ENCODE peak calls at places on chromosomes 7 and 10, in six cellular contexts. D, T, A, Z, Y and O are unnamed samples.

GRCh38 chr7:38310601-38311057 is 37.2 kb upstream of the TARP start:
- DNase-seq in A (no peak), D (no peak), Y (no peak), Z (no peak), T (no peak), O (peak)

GRCh38 chr7:20219446-20220292 is 2.5 kb upstream of the MACC1 start:
- DNase-seq in Z (peak), D (peak), T (peak), A (peak), Y (no peak), O (peak)

GRCh38 chr7:2107386-2108085 is 125.2 kb downstream of the MAD1L1 start:
- DNase-seq in A (no peak), T (no peak), D (no peak), Z (no peak), Y (no peak), O (peak)

GRCh38 chr10:26779176-26779860 is 81.4 kb downstream of the ABI1 start:
- DNase-seq in A (no peak), D (no peak), Y (no peak), Z (no peak), T (peak), O (no peak)

GRCh38 chr7:28500143-28500542 is 87.8 kb downstream of the CREB5 start:
- DNase-seq in D (no peak), Z (no peak), T (no peak), A (no peak), Y (no peak), O (no peak)

GRCh38 chr7:159022238-159022993 is 122.3 kb downstream of the VIPR2 start:
- DNase-seq in Y (no peak), D (no peak), A (no peak), T (peak), Z (no peak), O (no peak)

GRCh38 chr7:36153571-36154097 is 580 bp downstream of the EEPD1 start:
- DNase-seq in Z (peak), A (no peak), D (no peak), Y (peak), T (no peak), O (no peak)

GRCh38 chr10:125089486-125089885 is 70.9 kb downstream of the CTBP2 start:
- DNase-seq in D (no peak), A (no peak), Z (no peak), Y (no peak), T (no peak), O (peak)

GRCh38 chr10:60524541-60524940 is 134.9 kb upstream of the ANK3 start:
- DNase-seq in T (no peak), Y (no peak), Z (no peak), A (peak), D (peak), O (no peak)

GRCh38 chr10:84333864-84334451 is 5.6 kb downstream of the CCSER2 start:
- DNase-seq in D (peak), Z (no peak), Y (peak), T (no peak), A (no peak), O (no peak)

GRCh38 chr7:120723465-120724385 is 134.2 kb downstream of the TSPAN12 start:
- DNase-seq in Y (no peak), Z (no peak), D (no peak), T (no peak), A (no peak), O (no peak)

GRCh38 chr7:87347207-87347606 is 1.7 kb downstream of the CROT start:
- DNase-seq in Z (no peak), A (no peak), Y (no peak), D (no peak), T (no peak), O (no peak)

GRCh38 chr10:12481956-12482355 is 132.6 kb downstream of the CAMK1D start:
- DNase-seq in Y (no peak), Z (no peak), A (no peak), D (no peak), T (no peak), O (no peak)

GRCh38 chr10:44344727-44345126 is 40.2 kb downstream of the CXCL12 start:
- DNase-seq in T (no peak), Y (no peak), Z (peak), A (no peak), D (no peak), O (no peak)

GRCh38 chr7:79182283-79182682 is 271.2 kb downstream of the MAGI2 start:
- DNase-seq in Y (no peak), D (peak), A (peak), T (no peak), Z (no peak), O (no peak)

GRCh38 chr10:79981673-79982485 is 33.0 kb upstream of the SFTPD start:
- DNase-seq in Z (peak), Y (no peak), D (peak), T (peak), A (no peak), O (peak)

GRCh38 chr7:73644887-73645286 is 20.6 kb upstream of the MLXIPL start:
- DNase-seq in A (no peak), D (no peak), Y (no peak), Z (no peak), T (no peak), O (no peak)

GRCh38 chr10:52029628-52030027 is 284.5 kb upstream of the DKK1 start:
- DNase-seq in D (no peak), T (no peak), Y (no peak), Z (no peak), A (no peak), O (no peak)

GRCh38 chr10:71144824-71145223 is 67.5 kb upstream of the UNC5B start:
- DNase-seq in T (no peak), A (no peak), Z (peak), D (no peak), Y (no peak), O (no peak)

GRCh38 chr10:48542471-48543210 is 62.2 kb downstream of the ARHGAP22 start:
- DNase-seq in Z (peak), D (no peak), Y (no peak), A (no peak), T (no peak), O (peak)

GRCh38 chr10:660413-660979 is 29.0 kb downstream of the DIP2C start:
- DNase-seq in D (no peak), Z (no peak), T (no peak), A (no peak), Y (no peak), O (no peak)

GRCh38 chr10:44464503-44464902 is 79.6 kb upstream of the CXCL12 start:
- DNase-seq in D (no peak), A (no peak), T (no peak), Z (no peak), Y (no peak), O (no peak)

GRCh38 chr7:131692131-131692960 is 135.9 kb upstream of the PODXL start:
- DNase-seq in Y (no peak), T (peak), D (peak), A (no peak), Z (peak), O (peak)

GRCh38 chr7:70051726-70052125 is 453.5 kb downstream of the AUTS2 start:
- DNase-seq in Y (no peak), Z (no peak), A (no peak), D (no peak), T (no peak), O (no peak)

GRCh38 chr7:107973861-107974260 is 29.1 kb downstream of the LAMB1 start:
- DNase-seq in D (no peak), A (no peak), Y (no peak), T (no peak), Z (no peak), O (no peak)
- H3K4me3 ChIP-seq in D (no peak), A (no peak), Y (no peak), T (no peak), Z (no peak), O (no peak)

GRCh38 chr10:110226555-110226925 is 19.1 kb downstream of the MXI1 start:
- DNase-seq in A (peak), Z (peak), T (peak), Y (peak), D (peak), O (peak)
- H3K4me3 ChIP-seq in A (peak), Z (peak), T (peak), Y (peak), D (peak), O (peak)

DNA sequence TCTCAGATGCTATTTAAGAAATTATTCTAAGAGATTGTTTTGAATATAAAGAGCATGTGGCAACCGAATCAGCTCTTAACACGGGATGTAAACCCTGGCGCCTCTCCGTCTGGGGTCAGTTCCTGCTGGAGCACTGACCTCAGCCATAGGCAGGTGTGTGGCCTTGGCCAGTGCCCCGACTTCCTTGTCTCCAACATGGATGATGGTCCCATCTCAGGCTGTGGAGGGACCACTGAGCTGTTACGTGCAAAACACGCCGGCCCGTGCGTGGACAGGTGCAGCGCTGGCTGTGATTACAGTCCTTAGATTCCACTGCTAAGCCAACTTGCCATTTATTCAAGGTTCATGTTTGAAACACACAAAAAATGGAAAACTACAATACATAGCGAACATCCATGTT is 59.9 kb downstream of the C10orf143 start:
- DNase-seq in T (no peak), A (no peak), D (no peak), Y (no peak), Z (peak), O (no peak)
- H3K4me3 ChIP-seq in T (no peak), A (no peak), D (no peak), Y (no peak), Z (no peak), O (no peak)

DNA sequence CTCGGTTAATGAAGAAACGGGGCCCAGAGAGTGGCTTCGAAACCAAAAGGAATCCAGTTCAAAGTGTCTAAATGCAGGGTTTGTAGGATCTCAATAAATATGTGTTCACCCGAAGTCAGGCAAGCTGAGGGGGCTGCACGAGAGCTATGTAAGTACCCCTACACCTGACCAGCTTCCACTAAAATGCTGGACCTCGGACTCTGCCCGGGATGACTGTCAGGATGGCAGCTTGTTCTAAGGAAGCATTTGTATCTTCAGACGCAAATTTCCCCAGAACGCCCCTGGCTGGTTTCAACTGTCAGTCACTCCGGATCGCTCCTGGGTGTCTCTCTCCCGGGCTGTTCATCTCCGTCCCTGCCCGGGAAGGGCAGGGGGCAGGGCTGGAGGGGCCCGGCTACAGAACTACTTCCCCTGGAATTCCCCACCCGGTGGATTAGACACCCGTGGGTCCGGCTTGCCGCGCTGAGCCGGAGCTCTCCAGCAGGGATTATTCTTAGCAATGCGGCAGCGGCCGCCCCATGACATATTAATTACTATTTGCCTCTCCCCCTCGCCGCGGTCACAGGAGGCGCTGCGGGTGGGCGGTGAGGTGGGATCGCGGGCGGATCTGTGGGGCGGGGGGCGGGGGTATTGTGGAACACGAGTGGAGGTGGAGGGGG is 275.8 kb upstream of the NEBL start:
- DNase-seq in D (no peak), Y (no peak), T (no peak), A (no peak), Z (peak), O (no peak)
- H3K4me3 ChIP-seq in D (peak), Y (no peak), T (peak), A (peak), Z (peak), O (peak)

GRCh38 chr7:26760499-26760898 is 103.9 kb downstream of the SKAP2 start:
- DNase-seq in A (no peak), D (no peak), Y (no peak), T (no peak), Z (no peak), O (no peak)
- H3K4me3 ChIP-seq in A (no peak), D (no peak), Y (no peak), T (no peak), Z (no peak), O (no peak)